ENCODE peak calls at places on chromosomes 1 and 21, in eight cellular contexts. One of them, this sample, is unnamed.

GRCh38 chr1:233289676-233290075 is 5.8 kb downstream of the PCNX2 start:
- DNase-seq in K562: no peak
- DNase-seq in RWPE1: no peak
- DNase-seq in BJ: no peak
- DNase-seq in tibial nerve: no peak
- DNase-seq in endothelial cell: no peak
- DNase-seq in dorsolateral prefrontal cortex: no peak
- DNase-seq in omental fat pad: no peak
- DNase-seq in this sample: no peak

GRCh38 chr1:3359346-3360157 is 94.9 kb upstream of the ARHGEF16 start:
- DNase-seq in K562: no peak
- DNase-seq in RWPE1: no peak
- DNase-seq in BJ: no peak
- DNase-seq in tibial nerve: no peak
- DNase-seq in endothelial cell: no peak
- DNase-seq in dorsolateral prefrontal cortex: no peak
- DNase-seq in omental fat pad: no peak
- DNase-seq in this sample: no peak

GRCh38 chr1:42484382-42484781 is 21.3 kb downstream of the CCDC30 start:
- DNase-seq in K562: no peak
- DNase-seq in RWPE1: peak; percentile 30
- DNase-seq in BJ: peak; percentile 66
- DNase-seq in tibial nerve: no peak
- DNase-seq in endothelial cell: no peak
- DNase-seq in dorsolateral prefrontal cortex: no peak
- DNase-seq in omental fat pad: no peak
- DNase-seq in this sample: no peak

GRCh38 chr1:118960026-118960561 is 28.0 kb downstream of the TBX15 start:
- DNase-seq in K562: no peak
- DNase-seq in RWPE1: no peak
- DNase-seq in BJ: peak; percentile 57
- DNase-seq in tibial nerve: no peak
- DNase-seq in endothelial cell: no peak
- DNase-seq in dorsolateral prefrontal cortex: no peak
- DNase-seq in omental fat pad: no peak
- DNase-seq in this sample: no peak

GRCh38 chr1:23221107-23221506 is 3.8 kb upstream of the HTR1D start:
- DNase-seq in K562: no peak
- DNase-seq in RWPE1: no peak
- DNase-seq in BJ: no peak
- DNase-seq in tibial nerve: no peak
- DNase-seq in endothelial cell: no peak
- DNase-seq in dorsolateral prefrontal cortex: no peak
- DNase-seq in omental fat pad: no peak
- DNase-seq in this sample: no peak

GRCh38 chr1:234852659-234853058 is 242.7 kb upstream of the IRF2BP2 start:
- DNase-seq in K562: no peak
- DNase-seq in RWPE1: no peak
- DNase-seq in BJ: no peak
- DNase-seq in tibial nerve: no peak
- DNase-seq in endothelial cell: no peak
- DNase-seq in dorsolateral prefrontal cortex: no peak
- DNase-seq in omental fat pad: no peak
- DNase-seq in this sample: no peak

GRCh38 chr1:63126104-63126503 is 196.3 kb upstream of the FOXD3 start:
- DNase-seq in K562: no peak
- DNase-seq in RWPE1: no peak
- DNase-seq in BJ: no peak
- DNase-seq in tibial nerve: no peak
- DNase-seq in endothelial cell: no peak
- DNase-seq in dorsolateral prefrontal cortex: no peak
- DNase-seq in omental fat pad: no peak
- DNase-seq in this sample: no peak

GRCh38 chr1:231940116-231940515 is 313.5 kb downstream of the DISC1 start:
- DNase-seq in K562: no peak
- DNase-seq in RWPE1: no peak
- DNase-seq in BJ: no peak
- DNase-seq in tibial nerve: no peak
- DNase-seq in endothelial cell: no peak
- DNase-seq in dorsolateral prefrontal cortex: no peak
- DNase-seq in omental fat pad: no peak
- DNase-seq in this sample: no peak

GRCh38 chr1:8238141-8239038 is 79.5 kb upstream of the SLC45A1 start:
- DNase-seq in K562: no peak
- DNase-seq in RWPE1: no peak
- DNase-seq in BJ: peak; percentile 83
- DNase-seq in tibial nerve: no peak
- DNase-seq in endothelial cell: no peak
- DNase-seq in dorsolateral prefrontal cortex: no peak
- DNase-seq in omental fat pad: no peak
- DNase-seq in this sample: no peak

GRCh38 chr1:116772648-116773045 is 18.4 kb downstream of the CD2 start:
- DNase-seq in K562: no peak
- DNase-seq in RWPE1: no peak
- DNase-seq in BJ: no peak
- DNase-seq in tibial nerve: no peak
- DNase-seq in endothelial cell: no peak
- DNase-seq in dorsolateral prefrontal cortex: peak; percentile 36
- DNase-seq in omental fat pad: no peak
- DNase-seq in this sample: no peak

GRCh38 chr21:46159390-46159789 is 4.0 kb upstream of the FTCD start:
- DNase-seq in K562: no peak
- DNase-seq in RWPE1: no peak
- DNase-seq in BJ: no peak
- DNase-seq in tibial nerve: peak; percentile 7
- DNase-seq in endothelial cell: no peak
- DNase-seq in dorsolateral prefrontal cortex: no peak
- DNase-seq in omental fat pad: peak; percentile 13
- DNase-seq in this sample: no peak

GRCh38 chr1:184075040-184076029 is 23.8 kb downstream of the TSEN15 start:
- DNase-seq in K562: peak; percentile 41
- DNase-seq in RWPE1: peak; percentile 34
- DNase-seq in BJ: no peak
- DNase-seq in tibial nerve: no peak
- DNase-seq in endothelial cell: peak; percentile 33
- DNase-seq in dorsolateral prefrontal cortex: peak; percentile 36
- DNase-seq in omental fat pad: no peak
- DNase-seq in this sample: no peak

GRCh38 chr1:30317921-30318320 is 405.5 kb downstream of the MATN1 start:
- DNase-seq in K562: no peak
- DNase-seq in RWPE1: no peak
- DNase-seq in BJ: no peak
- DNase-seq in tibial nerve: no peak
- DNase-seq in endothelial cell: no peak
- DNase-seq in dorsolateral prefrontal cortex: no peak
- DNase-seq in omental fat pad: no peak
- DNase-seq in this sample: no peak

GRCh38 chr1:116165572-116165971 is 54.4 kb downstream of the MAB21L3 start:
- DNase-seq in K562: no peak
- DNase-seq in RWPE1: no peak
- DNase-seq in BJ: no peak
- DNase-seq in tibial nerve: peak; percentile 59
- DNase-seq in endothelial cell: no peak
- DNase-seq in dorsolateral prefrontal cortex: no peak
- DNase-seq in omental fat pad: no peak
- DNase-seq in this sample: no peak

GRCh38 chr1:242764161-242764560 is 239.7 kb upstream of the PLD5 start:
- DNase-seq in K562: no peak
- DNase-seq in RWPE1: no peak
- DNase-seq in BJ: no peak
- DNase-seq in tibial nerve: no peak
- DNase-seq in endothelial cell: no peak
- DNase-seq in dorsolateral prefrontal cortex: no peak
- DNase-seq in omental fat pad: no peak
- DNase-seq in this sample: no peak

GRCh38 chr1:66539491-66539890 is 5.5 kb downstream of the SGIP1 start:
- DNase-seq in K562: no peak
- DNase-seq in RWPE1: no peak
- DNase-seq in BJ: no peak
- DNase-seq in tibial nerve: no peak
- DNase-seq in endothelial cell: no peak
- DNase-seq in dorsolateral prefrontal cortex: no peak
- DNase-seq in omental fat pad: no peak
- DNase-seq in this sample: no peak

GRCh38 chr1:207951652-207952051 is 40.7 kb upstream of the CD34 start:
- DNase-seq in K562: no peak
- DNase-seq in RWPE1: no peak
- DNase-seq in BJ: no peak
- DNase-seq in tibial nerve: no peak
- DNase-seq in endothelial cell: no peak
- DNase-seq in dorsolateral prefrontal cortex: no peak
- DNase-seq in omental fat pad: no peak
- DNase-seq in this sample: no peak
- TF ChIP-seq CTCF in K562: no peak
- TF ChIP-seq CTCF in RWPE1: no peak
- TF ChIP-seq CTCF in BJ: no peak
- TF ChIP-seq CTCF in tibial nerve: no peak
- TF ChIP-seq CTCF in endothelial cell: no peak
- TF ChIP-seq CTCF in dorsolateral prefrontal cortex: no peak
- TF ChIP-seq CTCF in omental fat pad: no peak
- TF ChIP-seq CTCF in this sample: no peak

DNA sequence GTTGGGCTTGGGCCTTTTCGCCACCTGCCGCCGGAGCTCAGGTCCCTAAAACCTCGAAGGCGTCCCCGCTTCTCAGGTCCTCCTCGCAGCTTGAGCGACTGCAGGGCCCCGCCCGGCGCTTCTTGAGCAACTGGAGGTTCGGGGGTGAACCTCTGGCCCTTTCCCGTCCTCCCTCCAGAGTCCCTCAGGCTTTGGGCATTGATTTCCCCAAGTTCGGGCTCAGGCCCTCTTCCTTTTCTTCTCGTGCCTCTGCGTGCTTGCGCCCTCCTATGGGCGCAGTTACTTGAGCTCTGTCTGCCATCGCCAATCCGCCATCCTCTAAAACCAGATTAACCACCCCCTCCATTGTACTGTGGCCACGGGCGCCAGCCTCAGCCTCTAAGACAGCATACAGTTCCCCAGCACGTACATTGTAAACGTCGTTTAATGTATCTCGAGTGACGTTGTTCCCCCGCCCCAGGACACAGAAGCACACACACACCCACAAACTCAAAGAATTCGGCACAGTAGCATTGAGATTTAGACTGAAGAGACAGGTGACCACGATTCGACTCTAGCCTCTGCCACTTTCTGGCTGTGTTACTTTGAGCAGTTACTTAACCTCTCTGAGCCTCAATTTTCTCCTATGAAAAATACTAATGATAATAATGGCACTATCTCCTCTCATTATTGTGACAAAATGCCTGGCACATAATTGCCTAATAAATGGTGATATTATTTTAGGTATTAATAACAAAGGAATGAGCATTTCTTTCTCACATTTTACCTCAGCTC is 22.6 kb downstream of the BTG2 start:
- DNase-seq in K562: peak; percentile 67
- DNase-seq in RWPE1: peak; percentile 69
- DNase-seq in BJ: no peak
- DNase-seq in tibial nerve: peak; percentile 55
- DNase-seq in endothelial cell: no peak
- DNase-seq in dorsolateral prefrontal cortex: peak; percentile 74
- DNase-seq in omental fat pad: no peak
- DNase-seq in this sample: no peak
- TF ChIP-seq CTCF in K562: peak; percentile 58
- TF ChIP-seq CTCF in RWPE1: peak; percentile 35
- TF ChIP-seq CTCF in BJ: peak; percentile 58
- TF ChIP-seq CTCF in tibial nerve: peak; percentile 49
- TF ChIP-seq CTCF in endothelial cell: no peak
- TF ChIP-seq CTCF in dorsolateral prefrontal cortex: peak; percentile 40
- TF ChIP-seq CTCF in omental fat pad: no peak
- TF ChIP-seq CTCF in this sample: no peak

DNA sequence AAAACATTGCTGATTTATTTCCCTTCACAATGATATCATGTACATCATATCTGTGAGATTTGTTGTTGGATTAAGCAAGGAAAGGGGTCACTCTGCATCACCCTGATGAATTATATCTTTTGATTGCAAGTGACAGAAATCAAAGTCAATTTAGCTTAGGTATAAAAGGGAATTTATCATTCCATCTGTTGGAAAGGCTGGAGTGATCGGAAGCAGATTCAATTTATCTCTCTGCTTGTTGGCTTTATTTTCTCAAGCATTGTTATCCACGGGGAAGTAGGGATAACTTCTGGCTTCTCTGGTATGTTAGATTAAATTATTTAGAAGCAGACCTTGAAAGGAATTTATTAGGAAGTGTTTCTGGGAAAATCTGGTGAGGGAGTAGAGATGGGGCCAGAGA is 226.6 kb downstream of the PTGER3 start:
- DNase-seq in K562: no peak
- DNase-seq in RWPE1: no peak
- DNase-seq in BJ: no peak
- DNase-seq in tibial nerve: no peak
- DNase-seq in endothelial cell: no peak
- DNase-seq in dorsolateral prefrontal cortex: no peak
- DNase-seq in omental fat pad: no peak
- DNase-seq in this sample: no peak
- TF ChIP-seq CTCF in K562: no peak
- TF ChIP-seq CTCF in RWPE1: no peak
- TF ChIP-seq CTCF in BJ: no peak
- TF ChIP-seq CTCF in tibial nerve: no peak
- TF ChIP-seq CTCF in endothelial cell: no peak
- TF ChIP-seq CTCF in dorsolateral prefrontal cortex: no peak
- TF ChIP-seq CTCF in omental fat pad: no peak
- TF ChIP-seq CTCF in this sample: no peak

DNA sequence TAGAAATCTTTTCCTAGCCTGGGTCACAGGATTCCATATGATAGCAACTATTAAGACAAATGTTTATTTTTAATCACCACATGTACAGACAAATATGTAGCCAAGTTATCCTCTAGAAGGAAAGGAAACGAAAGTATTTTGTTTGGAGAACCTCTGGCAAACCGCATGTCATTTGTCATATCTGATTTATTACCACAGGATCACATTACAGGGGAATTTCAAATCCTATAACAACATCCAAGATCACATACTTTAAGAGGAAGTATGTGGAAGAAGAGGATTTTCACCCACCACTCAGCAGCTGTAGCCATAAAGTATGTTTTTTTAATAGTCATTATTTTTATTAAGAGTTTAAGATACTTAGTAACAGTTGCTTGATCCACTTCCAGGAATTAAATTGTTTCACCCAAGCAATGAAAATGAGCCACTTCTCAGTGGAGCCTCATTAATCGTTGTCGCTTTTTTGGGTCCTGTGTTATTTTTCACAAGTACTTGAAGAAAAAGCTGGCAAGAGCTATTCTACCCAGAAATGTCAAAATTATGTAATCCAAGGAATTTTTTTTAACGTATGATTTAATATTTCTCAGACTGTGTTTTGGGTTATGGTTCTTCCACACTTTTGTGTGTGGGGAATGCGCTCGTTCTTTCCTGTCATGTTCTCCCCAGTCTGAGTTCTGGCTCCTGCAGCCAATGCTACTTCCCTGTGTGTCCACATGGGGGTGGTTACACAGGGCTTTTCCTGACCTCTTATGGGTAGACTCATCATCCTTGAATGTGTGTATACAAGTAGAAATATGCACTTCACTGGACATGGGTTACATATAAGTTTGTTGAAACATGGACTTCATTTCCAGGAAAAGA is 6.9 kb downstream of the SERTAD4 start:
- DNase-seq in K562: no peak
- DNase-seq in RWPE1: peak; percentile 67
- DNase-seq in BJ: peak; percentile 67
- DNase-seq in tibial nerve: no peak
- DNase-seq in endothelial cell: peak; percentile 41
- DNase-seq in dorsolateral prefrontal cortex: peak; percentile 54
- DNase-seq in omental fat pad: no peak
- DNase-seq in this sample: no peak
- TF ChIP-seq CTCF in K562: peak; percentile 11
- TF ChIP-seq CTCF in RWPE1: peak; percentile 12
- TF ChIP-seq CTCF in BJ: peak; percentile 65
- TF ChIP-seq CTCF in tibial nerve: no peak
- TF ChIP-seq CTCF in endothelial cell: peak; percentile 35
- TF ChIP-seq CTCF in dorsolateral prefrontal cortex: peak; percentile 32
- TF ChIP-seq CTCF in omental fat pad: no peak
- TF ChIP-seq CTCF in this sample: no peak

GRCh38 chr1:32892368-32893197 is 6.3 kb downstream of the HPCA start:
- DNase-seq in K562: peak; percentile 85
- DNase-seq in RWPE1: peak; percentile 35
- DNase-seq in BJ: no peak
- DNase-seq in tibial nerve: no peak
- DNase-seq in endothelial cell: peak; percentile 72
- DNase-seq in dorsolateral prefrontal cortex: peak; percentile 89
- DNase-seq in omental fat pad: no peak
- DNase-seq in this sample: peak; percentile 46
- TF ChIP-seq CTCF in K562: peak; percentile 99
- TF ChIP-seq CTCF in RWPE1: peak; percentile 74
- TF ChIP-seq CTCF in BJ: peak; percentile 29
- TF ChIP-seq CTCF in tibial nerve: peak; percentile 33
- TF ChIP-seq CTCF in endothelial cell: peak; percentile 92
- TF ChIP-seq CTCF in dorsolateral prefrontal cortex: peak; percentile 83
- TF ChIP-seq CTCF in omental fat pad: no peak
- TF ChIP-seq CTCF in this sample: no peak

This sample was measured in activated B cell treated with CpG ODN at 0.5 μM for 24 hours.